ENCODE peak calls at places on chromosomes 2 and 18, in four cellular contexts. F is OCI-LY7, A is GM12864, Q is right lobe of liver. T is an unnamed sample.

GRCh38 chr2:121360566-121361300 is 75.7 kb upstream of the TFCP2L1 start:
- DNase-seq in Q (no peak), A (no peak), F (no peak), T (no peak)

GRCh38 chr2:109481196-109481555 is 132.6 kb downstream of the SEPTIN10 start:
- DNase-seq in F (no peak), Q (peak), A (no peak), T (no peak)

GRCh38 chr18:55400590-55401274 is 187.3 kb downstream of the TCF4 start:
- DNase-seq in Q (no peak), F (no peak), A (no peak), T (no peak)

GRCh38 chr2:20509766-20510490 is 63.1 kb downstream of the RHOB start:
- DNase-seq in Q (no peak), A (no peak), F (no peak), T (no peak)

GRCh38 chr18:7645756-7646155 is 78.6 kb downstream of the PTPRM start:
- DNase-seq in Q (no peak), A (no peak), F (no peak), T (no peak)

GRCh38 chr2:72386288-72386687 is 238.6 kb upstream of the CYP26B1 start:
- DNase-seq in F (no peak), A (no peak), Q (no peak), T (no peak)

GRCh38 chr2:102942098-102942497 is 180.3 kb downstream of the TMEM182 start:
- DNase-seq in F (no peak), Q (no peak), A (no peak), T (no peak)

GRCh38 chr2:106267997-106268396 is 73.9 kb upstream of the UXS1 start:
- DNase-seq in A (no peak), F (no peak), Q (no peak), T (no peak)

GRCh38 chr2:118632921-118633320 is 214.5 kb downstream of the EN1 start:
- DNase-seq in Q (no peak), A (no peak), F (no peak), T (no peak)

GRCh38 chr2:30990736-30991135 is 147.5 kb downstream of the GALNT14 start:
- DNase-seq in A (no peak), F (no peak), Q (no peak), T (no peak)

GRCh38 chr18:7856099-7856498 is 289.0 kb downstream of the PTPRM start:
- DNase-seq in A (no peak), F (no peak), Q (no peak), T (no peak)

GRCh38 chr2:209138079-209138478 is 285.8 kb upstream of the MAP2 start:
- DNase-seq in F (no peak), Q (no peak), A (no peak), T (no peak)

GRCh38 chr18:10457798-10458197 is 3.4 kb downstream of the APCDD1 start:
- DNase-seq in Q (no peak), F (no peak), A (no peak), T (no peak)
- H3K4me3 ChIP-seq in Q (no peak), F (no peak), A (no peak), T (no peak)

DNA sequence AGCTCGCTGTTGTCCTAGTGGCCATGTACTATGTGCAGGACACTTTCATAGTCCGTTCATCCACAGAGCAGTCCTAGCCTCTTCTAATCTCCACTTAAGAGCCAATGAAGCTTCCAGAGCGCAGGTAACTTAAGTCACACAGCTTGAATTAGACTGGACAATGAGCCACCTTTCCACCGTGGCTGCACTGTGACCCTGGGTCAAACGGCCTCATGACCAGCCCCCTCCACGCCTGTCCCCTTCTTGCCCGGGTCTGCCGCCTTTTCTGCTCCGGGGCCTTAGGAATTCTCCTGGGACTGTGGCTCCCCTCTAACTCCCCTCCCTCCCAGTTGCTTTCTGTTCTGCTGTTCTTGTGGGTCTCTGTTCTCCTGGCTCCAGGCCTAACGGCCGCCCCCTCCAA is 8.4 kb upstream of the PRKCE start:
- DNase-seq in Q (no peak), F (no peak), A (no peak), T (peak)
- H3K4me3 ChIP-seq in Q (peak), F (peak), A (peak), T (peak)

DNA sequence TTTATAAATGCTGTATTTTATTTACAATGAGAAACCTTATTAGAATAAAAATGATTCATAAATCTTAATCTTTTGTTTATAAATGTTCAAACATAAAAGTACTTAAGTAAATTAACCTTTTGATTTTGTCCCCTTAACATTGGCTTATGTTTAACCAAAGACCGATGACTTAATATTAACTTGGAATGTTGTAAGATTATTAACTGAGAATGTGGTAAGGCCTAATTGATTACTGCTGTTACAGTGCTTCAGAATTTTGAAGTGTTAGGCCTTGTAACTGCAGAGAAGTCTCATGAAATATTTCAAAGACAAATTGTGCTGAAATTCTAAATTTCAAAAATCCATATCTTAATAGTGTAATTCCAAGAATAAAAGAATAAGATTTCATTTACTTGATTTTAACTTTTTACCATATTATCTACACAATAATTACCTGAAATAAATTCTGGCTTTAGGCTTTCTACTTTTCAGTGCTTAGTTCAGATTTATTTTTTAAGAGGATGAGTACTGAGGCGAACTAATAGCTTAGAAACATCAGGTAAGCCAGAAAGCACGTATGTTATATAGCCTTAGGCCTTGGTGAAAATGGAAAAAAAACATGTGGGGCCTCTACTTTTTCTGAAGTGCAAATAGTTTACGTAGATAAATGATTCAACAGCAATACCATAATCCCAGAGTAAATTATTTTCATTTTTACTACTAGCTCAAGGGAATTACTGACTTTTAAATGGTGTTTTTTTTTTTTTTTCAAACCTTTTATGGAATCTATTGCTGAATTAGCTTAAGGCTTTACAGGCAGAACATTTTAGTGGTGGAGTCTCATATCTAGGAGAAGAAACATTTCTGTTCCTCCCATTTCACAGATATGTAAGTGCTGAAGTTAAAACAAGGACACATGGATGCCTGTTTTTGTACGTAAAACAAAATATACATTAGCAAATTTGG is 6.0 kb downstream of the CPS1 start:
- DNase-seq in Q (no peak), A (no peak), F (no peak), T (no peak)
- H3K4me3 ChIP-seq in Q (no peak), A (no peak), F (no peak), T (no peak)

GRCh38 chr2:165239826-165240618 is 808 bp downstream of the SCN2A start:
- DNase-seq in A (no peak), F (no peak), Q (no peak), T (no peak)
- H3K4me3 ChIP-seq in A (no peak), F (no peak), Q (no peak), T (no peak)

DNA sequence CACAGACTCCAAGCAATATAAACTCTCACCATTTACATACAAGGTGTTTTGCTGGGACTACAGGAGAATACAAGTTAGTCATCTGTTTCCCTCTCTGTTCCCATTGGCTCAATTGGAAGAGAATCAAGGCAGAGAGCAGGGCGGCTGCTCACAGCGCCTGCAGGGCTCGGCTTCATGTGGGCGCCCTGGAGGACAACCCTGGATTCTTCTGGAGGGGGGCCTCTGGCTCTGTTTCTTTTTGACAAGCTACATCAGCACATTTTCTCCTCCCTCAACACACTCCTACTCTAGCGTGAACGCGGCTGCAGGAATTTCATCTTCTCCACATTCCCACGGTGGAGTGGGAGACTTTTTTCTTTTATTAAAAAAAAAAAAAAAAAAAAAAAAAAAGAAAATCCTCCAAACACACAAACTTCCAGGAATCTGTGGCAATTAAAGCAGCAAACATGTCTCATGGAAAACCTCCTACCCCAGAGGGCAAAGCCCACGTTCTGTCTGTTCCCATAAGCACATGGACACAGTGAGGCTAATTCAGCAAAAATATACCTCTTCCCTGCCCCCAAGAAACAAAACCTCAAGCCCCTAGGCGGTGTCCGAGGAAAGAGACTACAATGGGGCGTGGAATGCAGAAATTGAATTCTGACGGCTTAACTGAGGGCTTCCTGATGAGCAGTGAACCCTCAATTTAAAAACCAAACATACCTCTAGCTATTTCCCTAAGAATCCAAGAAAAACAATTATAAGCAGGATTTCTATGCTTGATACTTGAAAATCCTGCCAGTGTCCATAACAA is 50.6 kb downstream of the PARD6G start:
- DNase-seq in F (no peak), Q (no peak), A (no peak), T (no peak)
- H3K4me3 ChIP-seq in F (no peak), Q (no peak), A (no peak), T (no peak)

T was measured in GM06990.